ENCODE peak calls at places on chromosome 21, in six cellular contexts. L is CD8-positive, alpha-beta T cell; P is iPS DF 6.9; S is coronary artery; G is HFF-Myc; R is small intestine. A is an unnamed sample.

GRCh38 chr21:35072960-35073359 is 23.9 kb upstream of the RUNX1 start:
- DNase-seq in L (no peak), P (no peak), S (no peak), G (no peak), R (no peak), A (peak; percentile 17)

GRCh38 chr21:43345746-43346409 is 81.1 kb downstream of the SIK1 start:
- DNase-seq in L (no peak), P (no peak), S (no peak), G (no peak), R (no peak), A (no peak)

GRCh38 chr21:27359141-27359540 is 392.3 kb upstream of the ADAMTS5 start:
- DNase-seq in L (no peak), P (no peak), S (no peak), G (peak; percentile 24), R (no peak), A (no peak)

GRCh38 chr21:29163381-29164115 is 33.1 kb downstream of the MAP3K7CL start:
- DNase-seq in L (no peak), P (no peak), S (no peak), G (no peak), R (no peak), A (peak; percentile 38)

GRCh38 chr21:38915546-38915945 is 109.8 kb downstream of the ETS2 start:
- DNase-seq in L (no peak), P (no peak), S (no peak), G (no peak), R (no peak), A (no peak)

GRCh38 chr21:29230541-29231275 is 68.0 kb upstream of the BACH1 start:
- DNase-seq in L (no peak), P (no peak), S (no peak), G (no peak), R (no peak), A (no peak)

GRCh38 chr21:28148400-28149064 is 844.1 kb downstream of the LTN1 start:
- DNase-seq in L (no peak), P (no peak), S (no peak), G (no peak), R (peak; percentile 2), A (no peak)

GRCh38 chr21:14120091-14120734 is 90.5 kb downstream of the LIPI start:
- DNase-seq in L (peak; percentile 18), P (peak; percentile 33), S (no peak), G (peak; percentile 11), R (peak; percentile 51), A (no peak)

GRCh38 chr21:18147678-18148077 is 97.0 kb upstream of the CHODL start:
- DNase-seq in L (no peak), P (no peak), S (no peak), G (no peak), R (no peak), A (no peak)

GRCh38 chr21:39319814-39320332 is 6.4 kb upstream of the BRWD1 start:
- DNase-seq in L (no peak), P (no peak), S (no peak), G (no peak), R (no peak), A (peak; percentile 21)

GRCh38 chr21:35619184-35619583 is 441.1 kb downstream of the SETD4 start:
- DNase-seq in L (no peak), P (no peak), S (no peak), G (no peak), R (no peak), A (no peak)

DNA sequence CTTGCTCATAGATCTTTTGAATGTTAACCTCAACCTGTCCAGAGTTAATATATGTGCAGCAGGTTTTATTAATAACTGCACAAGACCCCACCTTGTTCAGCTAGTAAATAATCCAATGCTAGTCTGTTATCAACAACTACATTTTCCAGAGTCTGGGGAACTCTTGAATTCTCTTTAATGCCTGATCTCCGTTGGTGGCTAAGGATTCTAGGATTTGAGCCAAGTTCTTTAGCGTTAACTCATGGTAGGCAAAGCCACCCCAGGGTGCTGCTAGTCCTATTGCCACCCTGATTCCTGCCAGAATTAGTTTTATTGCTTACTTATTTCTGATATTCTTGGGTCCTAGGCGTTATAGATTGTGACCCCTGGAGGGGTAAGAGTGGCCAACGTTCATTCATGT is 12.8 kb downstream of the BACE2 start:
- DNase-seq in L (no peak), P (no peak), S (no peak), G (no peak), R (no peak), A (no peak)
- H3K4me3 ChIP-seq in L (no peak overlapping the region), P (no peak overlapping the region), S (no peak overlapping the region), G (no peak overlapping the region), R (no peak overlapping the region), A (no peak overlapping the region)

DNA sequence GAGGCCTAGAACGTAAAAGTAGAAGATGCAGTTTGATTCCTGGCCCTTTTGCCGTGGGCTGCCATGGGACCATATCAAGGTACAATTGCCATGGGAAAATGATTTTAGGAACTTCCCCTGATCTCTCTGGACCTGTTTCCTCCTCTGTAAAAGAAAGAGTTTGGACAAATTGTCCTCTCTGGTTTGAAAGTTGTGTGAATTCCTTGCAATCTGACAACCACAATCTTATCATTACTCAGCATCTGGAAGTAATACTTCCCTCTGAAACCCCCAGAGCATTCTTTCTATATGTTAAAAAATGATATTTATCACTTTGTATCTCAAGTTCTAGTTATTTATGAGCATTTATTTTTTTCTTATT is 181.0 kb downstream of the DYRK1A start:
- DNase-seq in L (no peak), P (no peak), S (no peak), G (no peak), R (no peak), A (no peak)
- H3K4me3 ChIP-seq in L (no peak overlapping the region), P (no peak overlapping the region), S (no peak overlapping the region), G (no peak overlapping the region), R (no peak overlapping the region), A (no peak overlapping the region)

GRCh38 chr21:36705679-36706481 is 7.0 kb downstream of the SIM2 start:
- DNase-seq in L (no peak), P (no peak), S (peak; percentile 64), G (no peak), R (no peak), A (no peak)
- H3K4me3 ChIP-seq in L (peak overlapping the region; percentile 30), P (no peak overlapping the region), S (peak overlapping the region; percentile 63), G (no peak overlapping the region), R (no peak overlapping the region), A (no peak overlapping the region)

DNA sequence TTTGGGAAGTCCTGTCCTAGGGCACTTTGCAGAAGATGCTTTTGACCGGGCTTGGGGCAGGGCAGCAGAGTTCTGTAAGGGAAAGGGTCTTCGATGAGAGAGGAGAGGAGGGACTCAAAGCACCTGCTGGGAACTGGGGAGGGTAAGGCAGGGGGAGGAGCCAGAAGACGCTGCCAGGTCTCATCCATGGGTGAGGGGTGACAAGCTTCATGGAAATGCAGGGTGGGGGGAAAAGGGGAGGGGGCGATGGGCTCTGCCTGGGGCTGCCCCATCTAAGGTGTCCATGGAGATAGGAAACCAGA is 20.9 kb upstream of the C2CD2 start:
- DNase-seq in L (no peak), P (no peak), S (peak; percentile 61), G (no peak), R (no peak), A (no peak)
- H3K4me3 ChIP-seq in L (peak overlapping the region; percentile 35), P (no peak overlapping the region), S (no peak overlapping the region), G (no peak overlapping the region), R (no peak overlapping the region), A (no peak overlapping the region)

GRCh38 chr21:33916200-33916567 is 580 bp upstream of the ATP5PO start:
- DNase-seq in L (no peak), P (no peak), S (no peak), G (no peak), R (no peak), A (no peak)

GRCh38 chr21:33915368-33916199 is at the start of gene ATP5PO:
- DNase-seq in L (peak; percentile 96), P (peak; percentile 95), S (peak; percentile 99), G (peak; percentile 96), R (peak; percentile 98), A (peak; percentile 98)

GRCh38 chr21:33909756-33910155 is 5.8 kb downstream of the ATP5PO start:
- DNase-seq in L (no peak), P (no peak), S (no peak), G (no peak), R (no peak), A (no peak)

GRCh38 chr21:33917421-33917820 is 1.8 kb upstream of the ATP5PO start:
- DNase-seq in L (no peak), P (no peak), S (no peak), G (no peak), R (no peak), A (no peak)

DNA sequence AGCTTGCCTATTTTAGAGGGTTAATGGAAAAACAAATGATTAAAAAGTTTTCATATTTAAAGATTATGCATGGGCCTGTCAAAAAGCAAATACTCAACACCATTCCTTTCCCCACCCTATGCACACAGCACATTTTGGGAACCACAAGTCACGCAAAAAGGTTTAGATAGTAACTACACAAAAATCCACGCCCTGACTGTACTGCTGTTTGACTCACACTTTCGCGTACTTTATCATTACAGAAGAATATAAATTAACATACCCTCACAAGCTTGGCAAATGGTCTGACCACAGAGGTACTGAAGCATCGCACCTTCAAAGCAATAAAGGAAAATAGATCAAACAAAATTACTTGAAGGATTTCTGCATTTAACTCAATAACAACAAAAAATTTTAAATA is 1.4 kb downstream of the ATP5PO start:
- DNase-seq in L (no peak), P (no peak), S (no peak), G (no peak), R (no peak), A (no peak)
- H3K4me3 ChIP-seq in L (peak overlapping the region; percentile 78), P (no peak overlapping the region), S (no peak overlapping the region), G (peak overlapping the region; percentile 98), R (peak overlapping the region; percentile 92), A (peak overlapping the region; percentile 79)

GRCh38 chr21:17051054-17051453 is 461.8 kb upstream of the CXADR start:
- DNase-seq in L (no peak), P (no peak), S (no peak), G (no peak), R (no peak), A (no peak)

GRCh38 chr21:17045214-17045835 is 467.5 kb upstream of the CXADR start:
- DNase-seq in L (no peak), P (no peak), S (no peak), G (peak; percentile 27), R (no peak), A (no peak)

GRCh38 chr21:17050156-17050555 is 462.7 kb upstream of the CXADR start:
- DNase-seq in L (no peak), P (no peak), S (no peak), G (no peak), R (no peak), A (no peak)

GRCh38 chr21:17050646-17051045 is 462.2 kb upstream of the CXADR start:
- DNase-seq in L (no peak), P (no peak), S (no peak), G (no peak), R (no peak), A (no peak)

GRCh38 chr21:17048974-17049373 is 463.9 kb upstream of the CXADR start:
- DNase-seq in L (no peak), P (no peak), S (no peak), G (no peak), R (no peak), A (no peak)
- H3K4me3 ChIP-seq in L (no peak overlapping the region), P (no peak overlapping the region), S (no peak overlapping the region), G (no peak overlapping the region), R (no peak overlapping the region), A (no peak overlapping the region)

GRCh38 chr21:46153259-46154154 is 1.9 kb downstream of the FTCD start:
- DNase-seq in L (peak; percentile 3), P (peak; percentile 41), S (peak; percentile 72), G (no peak), R (peak; percentile 37), A (no peak)
- H3K4me3 ChIP-seq in L (no peak overlapping the region), P (no peak overlapping the region), S (peak overlapping the region; percentile 38), G (no peak overlapping the region), R (no peak overlapping the region), A (peak overlapping the region; percentile 13)